ENCODE peak calls at places on chromosomes 13 and 19, in seven cellular contexts. One of them, this sample, is unnamed.

GRCh38 chr19:46303702-46304397 is 7.0 kb downstream of the HIF3A start:
- DNase-seq in NB4: no peak
- DNase-seq in tibial artery: peak
- DNase-seq in MM.1S: no peak
- DNase-seq in dorsolateral prefrontal cortex: peak
- DNase-seq in choroid plexus epithelial cell: peak
- DNase-seq in left lung: peak
- DNase-seq in this sample: peak

GRCh38 chr13:84405286-84405685 is 523.0 kb upstream of the SLITRK1 start:
- DNase-seq in NB4: no peak
- DNase-seq in tibial artery: no peak
- DNase-seq in MM.1S: no peak
- DNase-seq in dorsolateral prefrontal cortex: no peak
- DNase-seq in choroid plexus epithelial cell: peak
- DNase-seq in left lung: no peak
- DNase-seq in this sample: no peak

GRCh38 chr13:36673838-36674326 is at the start of gene SERTM1:
- DNase-seq in NB4: no peak
- DNase-seq in tibial artery: no peak
- DNase-seq in MM.1S: no peak
- DNase-seq in dorsolateral prefrontal cortex: peak
- DNase-seq in choroid plexus epithelial cell: peak
- DNase-seq in left lung: peak
- DNase-seq in this sample: no peak

GRCh38 chr13:76730220-76730619 is 156.0 kb downstream of the KCTD12 start:
- DNase-seq in NB4: no peak
- DNase-seq in tibial artery: no peak
- DNase-seq in MM.1S: no peak
- DNase-seq in dorsolateral prefrontal cortex: no peak
- DNase-seq in choroid plexus epithelial cell: no peak
- DNase-seq in left lung: no peak
- DNase-seq in this sample: no peak

GRCh38 chr19:58035863-58036262 is 2.0 kb downstream of the ZSCAN1 start:
- DNase-seq in NB4: no peak
- DNase-seq in tibial artery: no peak
- DNase-seq in MM.1S: no peak
- DNase-seq in dorsolateral prefrontal cortex: no peak
- DNase-seq in choroid plexus epithelial cell: no peak
- DNase-seq in left lung: no peak
- DNase-seq in this sample: no peak

GRCh38 chr13:114021464-114022308 is 47.8 kb upstream of the C13orf46 start:
- DNase-seq in NB4: no peak
- DNase-seq in tibial artery: no peak
- DNase-seq in MM.1S: no peak
- DNase-seq in dorsolateral prefrontal cortex: no peak
- DNase-seq in choroid plexus epithelial cell: no peak
- DNase-seq in left lung: peak
- DNase-seq in this sample: no peak

GRCh38 chr19:16519230-16519687 is 23.0 kb downstream of the CHERP start:
- DNase-seq in NB4: no peak
- DNase-seq in tibial artery: no peak
- DNase-seq in MM.1S: no peak
- DNase-seq in dorsolateral prefrontal cortex: no peak
- DNase-seq in choroid plexus epithelial cell: no peak
- DNase-seq in left lung: no peak
- DNase-seq in this sample: no peak

GRCh38 chr13:76795701-76796695 is 90.2 kb downstream of the KCTD12 start:
- DNase-seq in NB4: no peak
- DNase-seq in tibial artery: no peak
- DNase-seq in MM.1S: no peak
- DNase-seq in dorsolateral prefrontal cortex: no peak
- DNase-seq in choroid plexus epithelial cell: peak
- DNase-seq in left lung: no peak
- DNase-seq in this sample: no peak

GRCh38 chr13:98761126-98761978 is 8.9 kb upstream of the SLC15A1 start:
- DNase-seq in NB4: peak
- DNase-seq in tibial artery: no peak
- DNase-seq in MM.1S: peak
- DNase-seq in dorsolateral prefrontal cortex: no peak
- DNase-seq in choroid plexus epithelial cell: peak
- DNase-seq in left lung: no peak
- DNase-seq in this sample: no peak

GRCh38 chr19:35767288-35768081 is 7.9 kb upstream of the ARHGAP33 start:
- DNase-seq in NB4: no peak
- DNase-seq in tibial artery: no peak
- DNase-seq in MM.1S: no peak
- DNase-seq in dorsolateral prefrontal cortex: no peak
- DNase-seq in choroid plexus epithelial cell: no peak
- DNase-seq in left lung: no peak
- DNase-seq in this sample: no peak

GRCh38 chr13:40665061-40665753 is 1.2 kb downstream of the FOXO1 start:
- DNase-seq in NB4: peak
- DNase-seq in tibial artery: peak
- DNase-seq in MM.1S: peak
- DNase-seq in dorsolateral prefrontal cortex: peak
- DNase-seq in choroid plexus epithelial cell: no peak
- DNase-seq in left lung: peak
- DNase-seq in this sample: peak

GRCh38 chr19:1125601-1126533 is 22.1 kb downstream of the GPX4 start:
- DNase-seq in NB4: no peak
- DNase-seq in tibial artery: peak
- DNase-seq in MM.1S: no peak
- DNase-seq in dorsolateral prefrontal cortex: no peak
- DNase-seq in choroid plexus epithelial cell: no peak
- DNase-seq in left lung: no peak
- DNase-seq in this sample: no peak

GRCh38 chr19:18522124-18522861 is 423 bp upstream of the ELL start:
- DNase-seq in NB4: peak
- DNase-seq in tibial artery: peak
- DNase-seq in MM.1S: peak
- DNase-seq in dorsolateral prefrontal cortex: peak
- DNase-seq in choroid plexus epithelial cell: peak
- DNase-seq in left lung: peak
- DNase-seq in this sample: peak

GRCh38 chr19:16527971-16528521 is 14.2 kb downstream of the CHERP start:
- DNase-seq in NB4: peak
- DNase-seq in tibial artery: no peak
- DNase-seq in MM.1S: no peak
- DNase-seq in dorsolateral prefrontal cortex: no peak
- DNase-seq in choroid plexus epithelial cell: peak
- DNase-seq in left lung: no peak
- DNase-seq in this sample: no peak

GRCh38 chr13:24863748-24864540 is 100.0 kb downstream of the RNF17 start:
- DNase-seq in NB4: no peak
- DNase-seq in tibial artery: no peak
- DNase-seq in MM.1S: peak
- DNase-seq in dorsolateral prefrontal cortex: no peak
- DNase-seq in choroid plexus epithelial cell: peak
- DNase-seq in left lung: no peak
- DNase-seq in this sample: no peak

GRCh38 chr13:79519252-79519651 is 38.3 kb downstream of the NDFIP2 start:
- DNase-seq in NB4: peak
- DNase-seq in tibial artery: no peak
- DNase-seq in MM.1S: no peak
- DNase-seq in dorsolateral prefrontal cortex: no peak
- DNase-seq in choroid plexus epithelial cell: peak
- DNase-seq in left lung: no peak
- DNase-seq in this sample: no peak

DNA sequence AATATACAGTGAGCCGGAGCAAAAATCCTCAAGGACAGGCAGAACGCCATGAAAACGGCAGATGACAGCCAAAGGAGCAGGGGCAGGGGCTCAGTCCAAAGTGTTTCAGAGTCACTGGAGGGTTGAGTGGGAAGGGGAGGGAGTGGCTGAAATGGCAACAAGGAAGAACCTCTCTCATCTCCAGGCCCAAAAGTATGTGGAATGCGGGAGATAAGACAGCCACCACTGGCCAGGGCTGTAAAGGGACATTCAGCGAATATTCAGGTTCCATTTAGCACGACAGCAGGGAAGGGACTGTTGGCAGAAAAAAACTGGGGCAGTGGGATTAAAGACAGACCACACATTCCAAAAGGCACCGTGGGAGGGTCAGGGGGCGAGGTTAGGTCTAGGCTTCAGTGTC is 48.4 kb downstream of the USPL1 start:
- DNase-seq in NB4: no peak
- DNase-seq in tibial artery: no peak
- DNase-seq in MM.1S: no peak
- DNase-seq in dorsolateral prefrontal cortex: no peak
- DNase-seq in choroid plexus epithelial cell: no peak
- DNase-seq in left lung: no peak
- DNase-seq in this sample: no peak
- TF ChIP-seq CTCF in NB4: no peak
- TF ChIP-seq CTCF in tibial artery: no peak
- TF ChIP-seq CTCF in MM.1S: no peak
- TF ChIP-seq CTCF in dorsolateral prefrontal cortex: no peak
- TF ChIP-seq CTCF in choroid plexus epithelial cell: no peak
- TF ChIP-seq CTCF in left lung: no peak
- TF ChIP-seq CTCF in this sample: no peak

GRCh38 chr19:5891572-5891937 is 12.0 kb downstream of the NDUFA11 start:
- DNase-seq in NB4: no peak
- DNase-seq in tibial artery: no peak
- DNase-seq in MM.1S: no peak
- DNase-seq in dorsolateral prefrontal cortex: no peak
- DNase-seq in choroid plexus epithelial cell: no peak
- DNase-seq in left lung: no peak
- DNase-seq in this sample: no peak

GRCh38 chr19:5892772-5893275 is 10.8 kb downstream of the NDUFA11 start:
- DNase-seq in NB4: no peak
- DNase-seq in tibial artery: no peak
- DNase-seq in MM.1S: no peak
- DNase-seq in dorsolateral prefrontal cortex: no peak
- DNase-seq in choroid plexus epithelial cell: no peak
- DNase-seq in left lung: no peak
- DNase-seq in this sample: no peak

GRCh38 chr19:5893296-5893903 is 10.2 kb downstream of the NDUFA11 start:
- DNase-seq in NB4: no peak
- DNase-seq in tibial artery: no peak
- DNase-seq in MM.1S: no peak
- DNase-seq in dorsolateral prefrontal cortex: no peak
- DNase-seq in choroid plexus epithelial cell: no peak
- DNase-seq in left lung: no peak
- DNase-seq in this sample: no peak

GRCh38 chr19:5893907-5894703 is 9.5 kb downstream of the NDUFA11 start:
- DNase-seq in NB4: no peak
- DNase-seq in tibial artery: no peak
- DNase-seq in MM.1S: no peak
- DNase-seq in dorsolateral prefrontal cortex: no peak
- DNase-seq in choroid plexus epithelial cell: no peak
- DNase-seq in left lung: no peak
- DNase-seq in this sample: no peak

DNA sequence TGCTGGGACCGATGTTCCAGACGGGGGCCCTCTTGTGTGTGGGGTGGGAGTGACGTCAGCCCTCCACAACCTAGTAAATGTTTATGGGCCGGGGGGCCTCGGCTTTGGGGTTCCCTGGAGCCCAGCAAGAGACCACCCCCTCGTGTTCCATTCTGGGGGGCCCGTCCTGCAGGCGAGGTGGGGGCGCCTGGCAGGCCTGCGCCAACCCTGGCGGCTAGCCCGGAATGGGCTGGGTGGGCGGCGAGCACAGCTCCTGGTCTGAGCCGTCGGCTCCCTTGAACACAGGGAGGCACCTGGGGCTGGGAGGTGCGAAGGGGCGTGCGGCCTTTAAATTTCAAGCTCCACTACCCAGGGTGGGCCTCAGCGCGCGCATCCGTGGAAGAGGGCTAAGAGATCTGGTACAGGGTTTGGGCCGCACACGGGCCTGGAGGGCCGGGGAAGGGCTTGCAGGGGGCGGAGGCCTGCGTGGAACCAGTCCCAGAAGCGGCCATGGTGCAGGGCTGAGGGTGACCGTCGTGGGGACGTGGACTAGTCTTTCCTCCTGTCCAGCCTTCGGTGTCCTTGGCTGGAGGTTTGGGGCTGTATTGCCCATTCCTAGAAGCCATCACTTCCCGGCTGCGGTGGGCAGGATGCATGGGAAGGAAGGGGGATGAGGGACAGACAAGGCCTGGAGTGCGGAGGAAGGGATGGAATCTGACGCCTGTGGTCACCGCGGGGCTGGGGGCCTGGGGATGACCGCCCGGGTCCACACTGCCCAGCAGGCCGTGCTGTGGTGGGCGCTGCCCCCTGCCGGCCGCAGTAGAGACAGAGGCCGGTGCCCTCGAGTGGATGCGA is 11.4 kb downstream of the NDUFA11 start:
- DNase-seq in NB4: peak
- DNase-seq in tibial artery: no peak
- DNase-seq in MM.1S: no peak
- DNase-seq in dorsolateral prefrontal cortex: no peak
- DNase-seq in choroid plexus epithelial cell: peak
- DNase-seq in left lung: peak
- DNase-seq in this sample: peak
- TF ChIP-seq CTCF in NB4: peak
- TF ChIP-seq CTCF in tibial artery: peak
- TF ChIP-seq CTCF in MM.1S: peak
- TF ChIP-seq CTCF in dorsolateral prefrontal cortex: peak
- TF ChIP-seq CTCF in choroid plexus epithelial cell: peak
- TF ChIP-seq CTCF in left lung: peak
- TF ChIP-seq CTCF in this sample: peak

GRCh38 chr19:41265376-41266153 is 1.4 kb downstream of the HNRNPUL1 start:
- DNase-seq in NB4: peak
- DNase-seq in tibial artery: no peak
- DNase-seq in MM.1S: peak
- DNase-seq in dorsolateral prefrontal cortex: no peak
- DNase-seq in choroid plexus epithelial cell: peak
- DNase-seq in left lung: no peak
- DNase-seq in this sample: peak
- TF ChIP-seq CTCF in NB4: no peak
- TF ChIP-seq CTCF in tibial artery: no peak
- TF ChIP-seq CTCF in MM.1S: no peak
- TF ChIP-seq CTCF in dorsolateral prefrontal cortex: no peak
- TF ChIP-seq CTCF in choroid plexus epithelial cell: no peak
- TF ChIP-seq CTCF in left lung: no peak
- TF ChIP-seq CTCF in this sample: no peak

GRCh38 chr19:41376241-41376997 is at the start of gene TMEM91:
- DNase-seq in NB4: no peak
- DNase-seq in tibial artery: peak
- DNase-seq in MM.1S: no peak
- DNase-seq in dorsolateral prefrontal cortex: peak
- DNase-seq in choroid plexus epithelial cell: peak
- DNase-seq in left lung: peak
- DNase-seq in this sample: peak

GRCh38 chr19:41373993-41374392 is 2.3 kb upstream of the TMEM91 start:
- DNase-seq in NB4: no peak
- DNase-seq in tibial artery: peak
- DNase-seq in MM.1S: no peak
- DNase-seq in dorsolateral prefrontal cortex: peak
- DNase-seq in choroid plexus epithelial cell: peak
- DNase-seq in left lung: peak
- DNase-seq in this sample: peak

GRCh38 chr19:41376998-41377365 is 649 bp downstream of the TMEM91 start:
- DNase-seq in NB4: no peak
- DNase-seq in tibial artery: no peak
- DNase-seq in MM.1S: no peak
- DNase-seq in dorsolateral prefrontal cortex: peak
- DNase-seq in choroid plexus epithelial cell: no peak
- DNase-seq in left lung: peak
- DNase-seq in this sample: no peak

GRCh38 chr19:41377977-41378707 is 1.8 kb downstream of the TMEM91 start:
- DNase-seq in NB4: no peak
- DNase-seq in tibial artery: no peak
- DNase-seq in MM.1S: no peak
- DNase-seq in dorsolateral prefrontal cortex: no peak
- DNase-seq in choroid plexus epithelial cell: no peak
- DNase-seq in left lung: peak
- DNase-seq in this sample: no peak
- TF ChIP-seq CTCF in NB4: no peak
- TF ChIP-seq CTCF in tibial artery: no peak
- TF ChIP-seq CTCF in MM.1S: no peak
- TF ChIP-seq CTCF in dorsolateral prefrontal cortex: no peak
- TF ChIP-seq CTCF in choroid plexus epithelial cell: peak
- TF ChIP-seq CTCF in left lung: no peak
- TF ChIP-seq CTCF in this sample: no peak

This sample was measured in colonic mucosa.